ENCODE peak calls at places on chromosomes 3 and 15, in eight cellular contexts. H is cardiac fibroblast, M is thoracic aorta, Q is nephron progenitor cell, I is Peyer's patch, V is AG10803, B is omental fat pad, Y is cardiac muscle cell. X is an unnamed sample.

GRCh38 chr3:46705751-46706572 is 4.8 kb downstream of the TMIE start:
- DNase-seq in H (peak), M (no peak), Q (no peak), I (no peak), V (peak), B (no peak), Y (no peak), X (no peak)

GRCh38 chr3:194086251-194087075 is 49.5 kb upstream of the HES1 start:
- DNase-seq in H (no peak), M (no peak), Q (no peak), I (no peak), V (no peak), B (no peak), Y (no peak), X (no peak)

GRCh38 chr3:79598594-79598993 is 169.2 kb downstream of the ROBO1 start:
- DNase-seq in H (peak), M (no peak), Q (no peak), I (no peak), V (no peak), B (no peak), Y (peak), X (no peak)

GRCh38 chr3:160133757-160134156 is 91.5 kb upstream of the C3orf80 start:
- DNase-seq in H (no peak), M (no peak), Q (no peak), I (no peak), V (no peak), B (no peak), Y (peak), X (no peak)

GRCh38 chr3:161264771-161265343 is 43.7 kb downstream of the NMD3 start:
- DNase-seq in H (peak), M (no peak), Q (no peak), I (no peak), V (peak), B (no peak), Y (no peak), X (no peak)

GRCh38 chr3:73658227-73658626 is 33.5 kb upstream of the PDZRN3 start:
- DNase-seq in H (no peak), M (no peak), Q (no peak), I (no peak), V (peak), B (no peak), Y (no peak), X (no peak)

GRCh38 chr15:61828860-61829513 is 231.3 kb downstream of the VPS13C start:
- DNase-seq in H (no peak), M (no peak), Q (no peak), I (no peak), V (no peak), B (no peak), Y (no peak), X (no peak)

GRCh38 chr15:93048426-93048721 is 40.6 kb downstream of the RGMA start:
- DNase-seq in H (no peak), M (no peak), Q (no peak), I (no peak), V (no peak), B (no peak), Y (no peak), X (no peak)

GRCh38 chr15:100802421-100803157 is 77.0 kb upstream of the ALDH1A3 start:
- DNase-seq in H (no peak), M (no peak), Q (no peak), I (no peak), V (no peak), B (no peak), Y (no peak), X (no peak)

GRCh38 chr15:83835384-83836010 is 181.6 kb downstream of the ADAMTSL3 start:
- DNase-seq in H (no peak), M (no peak), Q (no peak), I (no peak), V (no peak), B (no peak), Y (no peak), X (no peak)

GRCh38 chr3:181610083-181610972 is 101.4 kb upstream of the SOX2 start:
- DNase-seq in H (no peak), M (no peak), Q (no peak), I (no peak), V (no peak), B (no peak), Y (no peak), X (no peak)

GRCh38 chr3:194787072-194787471 is 101.4 kb downstream of the FAM43A start:
- DNase-seq in H (no peak), M (no peak), Q (no peak), I (no peak), V (no peak), B (no peak), Y (no peak), X (no peak)

GRCh38 chr3:36606871-36607765 is 157.2 kb downstream of the DCLK3 start:
- DNase-seq in H (no peak), M (no peak), Q (no peak), I (no peak), V (no peak), B (no peak), Y (no peak), X (no peak)

GRCh38 chr15:31887246-31887645 is 143.1 kb upstream of the CHRNA7 start:
- DNase-seq in H (no peak), M (no peak), Q (peak), I (no peak), V (no peak), B (no peak), Y (peak), X (no peak)

GRCh38 chr3:45124379-45124778 is 21.8 kb downstream of the CDCP1 start:
- DNase-seq in H (peak), M (no peak), Q (no peak), I (no peak), V (peak), B (no peak), Y (peak), X (peak)

GRCh38 chr3:134364061-134364935 is 9.9 kb downstream of the AMOTL2 start:
- DNase-seq in H (peak), M (peak), Q (peak), I (peak), V (peak), B (peak), Y (peak), X (no peak)

GRCh38 chr3:164779816-164780215 is 298.5 kb downstream of the SI start:
- DNase-seq in H (no peak), M (no peak), Q (peak), I (no peak), V (no peak), B (no peak), Y (peak), X (no peak)

GRCh38 chr3:142501004-142501926 is 53.4 kb upstream of the XRN1 start:
- DNase-seq in H (peak), M (no peak), Q (no peak), I (no peak), V (peak), B (no peak), Y (no peak), X (no peak)

GRCh38 chr15:71776304-71776703 is 34.0 kb upstream of the NR2E3 start:
- DNase-seq in H (no peak), M (no peak), Q (no peak), I (no peak), V (no peak), B (no peak), Y (no peak), X (no peak)

GRCh38 chr15:57070674-57071073 is 152.2 kb downstream of the TCF12 start:
- DNase-seq in H (no peak), M (no peak), Q (no peak), I (no peak), V (no peak), B (no peak), Y (no peak), X (no peak)

GRCh38 chr3:46663611-46664135 is 29.8 kb downstream of the ALS2CL start:
- DNase-seq in H (no peak), M (no peak), Q (peak), I (peak), V (no peak), B (no peak), Y (peak), X (no peak)

GRCh38 chr3:50134367-50134766 is 20.8 kb upstream of the SEMA3F start:
- DNase-seq in H (no peak), M (no peak), Q (no peak), I (no peak), V (no peak), B (no peak), Y (no peak), X (no peak)

GRCh38 chr3:157572559-157573270 is 69.5 kb upstream of the VEPH1 start:
- DNase-seq in H (peak), M (no peak), Q (peak), I (no peak), V (peak), B (no peak), Y (peak), X (no peak)

GRCh38 chr3:143035466-143036214 is 34.3 kb downstream of the U2SURP start:
- DNase-seq in H (peak), M (no peak), Q (no peak), I (no peak), V (peak), B (no peak), Y (no peak), X (no peak)

GRCh38 chr3:123884258-123884831 is at the start of gene MYLK:
- DNase-seq in H (peak), M (peak), Q (peak), I (peak), V (peak), B (peak), Y (peak), X (peak)
- TF ChIP-seq CTCF in H (no peak), M (no peak), Q (no peak), I (no peak), V (no peak), B (no peak), Y (no peak), X (no peak)

DNA sequence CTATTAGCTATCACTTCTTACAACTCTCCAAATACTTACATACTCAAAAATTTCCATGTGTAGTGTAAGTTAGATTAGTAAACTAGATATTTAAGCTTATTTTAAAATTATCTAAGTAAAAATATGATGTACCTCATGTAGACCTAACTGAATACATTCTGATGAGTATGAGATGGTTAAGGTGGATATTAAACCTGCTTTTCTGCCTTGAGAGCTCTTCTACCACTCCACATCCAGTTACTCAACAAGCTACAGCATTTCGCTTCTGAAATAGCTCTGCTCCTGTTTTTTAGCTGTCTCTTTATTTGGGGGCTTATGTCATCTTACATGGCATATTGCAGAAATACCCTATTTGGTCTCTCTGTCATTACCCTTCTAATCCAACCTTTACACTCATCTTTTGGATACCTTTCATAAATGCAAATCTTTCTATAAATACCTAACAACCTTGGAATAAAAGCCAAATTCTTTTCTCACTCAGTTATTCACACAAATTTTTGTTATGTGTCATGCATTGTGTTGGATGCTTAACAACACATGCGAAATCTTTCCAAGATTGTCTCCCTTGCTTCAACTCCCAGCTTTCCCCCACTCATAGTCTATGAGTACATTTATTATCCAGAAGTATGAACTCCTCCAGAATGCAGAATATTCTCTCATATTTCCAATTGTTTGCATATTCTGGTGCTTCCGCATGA is 92.0 kb downstream of the ALCAM start:
- DNase-seq in H (peak), M (no peak), Q (no peak), I (no peak), V (peak), B (no peak), Y (no peak), X (no peak)
- TF ChIP-seq CTCF in H (no peak), M (no peak), Q (no peak), I (no peak), V (no peak), B (no peak), Y (no peak), X (no peak)

GRCh38 chr3:192916455-192917257 is 1.0 kb downstream of the MB21D2 start:
- DNase-seq in H (peak), M (no peak), Q (peak), I (peak), V (peak), B (no peak), Y (peak), X (no peak)
- TF ChIP-seq CTCF in H (no peak), M (no peak), Q (no peak), I (no peak), V (no peak), B (no peak), Y (no peak), X (no peak)

GRCh38 chr3:4270726-4271125 is 32.4 kb upstream of the SETMAR start:
- DNase-seq in H (no peak), M (no peak), Q (no peak), I (no peak), V (no peak), B (no peak), Y (no peak), X (no peak)

GRCh38 chr3:4271834-4272233 is 31.3 kb upstream of the SETMAR start:
- DNase-seq in H (peak), M (no peak), Q (peak), I (no peak), V (peak), B (no peak), Y (no peak), X (no peak)
- TF ChIP-seq CTCF in H (peak), M (peak), Q (peak), I (peak), V (peak), B (no peak), Y (no peak), X (peak)

GRCh38 chr3:5093786-5094185 is 28.3 kb upstream of the ARL8B start:
- DNase-seq in H (no peak), M (no peak), Q (no peak), I (no peak), V (no peak), B (no peak), Y (no peak), X (no peak)

GRCh38 chr3:5092018-5092417 is 30.1 kb upstream of the ARL8B start:
- DNase-seq in H (peak), M (no peak), Q (no peak), I (no peak), V (no peak), B (no peak), Y (no peak), X (no peak)

GRCh38 chr3:5098346-5098745 is 23.7 kb upstream of the ARL8B start:
- DNase-seq in H (no peak), M (no peak), Q (no peak), I (no peak), V (no peak), B (no peak), Y (no peak), X (no peak)

GRCh38 chr3:5096368-5096767 is 25.7 kb upstream of the ARL8B start:
- DNase-seq in H (no peak), M (no peak), Q (no peak), I (no peak), V (no peak), B (no peak), Y (no peak), X (no peak)

DNA sequence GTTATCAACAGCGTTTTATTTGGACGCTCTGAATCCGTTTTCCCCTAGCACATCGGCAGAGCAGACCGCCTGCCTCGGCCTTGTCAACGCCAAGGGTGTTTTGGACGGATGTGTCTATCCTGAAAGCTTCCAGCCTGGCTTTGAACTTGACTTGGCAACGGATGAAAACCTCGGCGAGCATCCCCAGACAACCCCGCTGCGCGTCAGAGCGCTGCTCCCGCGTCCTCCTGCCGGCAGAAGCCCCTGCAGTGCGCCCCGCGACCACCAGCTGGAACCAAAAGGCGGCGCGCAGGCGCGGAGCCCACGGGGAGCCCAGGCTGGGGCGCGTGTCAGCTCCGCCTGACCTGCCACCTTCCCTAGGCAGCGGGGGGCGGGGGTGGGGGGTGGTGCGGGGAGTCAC is 26.2 kb upstream of the ARL8B start:
- DNase-seq in H (peak), M (no peak), Q (peak), I (no peak), V (no peak), B (no peak), Y (peak), X (no peak)
- TF ChIP-seq CTCF in H (no peak), M (no peak), Q (peak), I (no peak), V (peak), B (no peak), Y (peak), X (no peak)

DNA sequence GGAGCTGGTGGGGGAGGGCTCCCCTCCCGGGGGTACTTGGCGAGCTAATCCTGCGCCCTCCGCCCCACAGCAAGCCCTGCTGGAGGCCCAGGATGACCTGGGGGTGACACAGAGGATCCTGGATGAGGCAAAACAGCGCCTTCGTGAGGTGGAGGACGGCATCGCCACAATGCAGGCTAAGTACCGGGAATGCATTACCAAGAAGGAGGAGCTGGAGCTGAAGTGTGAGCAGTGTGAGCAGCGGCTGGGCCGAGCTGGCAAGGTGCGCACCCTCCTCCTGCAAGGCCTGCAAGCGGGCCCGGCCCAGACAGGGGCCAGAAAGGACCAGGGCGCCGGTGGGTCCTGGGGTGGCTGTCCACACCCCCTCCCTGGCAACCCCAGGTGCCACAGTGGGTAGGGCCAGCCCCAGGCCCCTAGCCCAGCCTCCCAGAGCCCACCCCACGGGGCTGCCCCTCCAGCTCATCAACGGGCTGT is 56.5 kb downstream of the SEMA3G start:
- DNase-seq in H (no peak), M (no peak), Q (no peak), I (no peak), V (no peak), B (no peak), Y (no peak), X (no peak)
- TF ChIP-seq CTCF in H (no peak), M (no peak), Q (peak), I (no peak), V (no peak), B (no peak), Y (no peak), X (no peak)

GRCh38 chr15:90606641-90607040 is 76.9 kb downstream of the CRTC3 start:
- DNase-seq in H (no peak), M (no peak), Q (no peak), I (no peak), V (no peak), B (no peak), Y (no peak), X (no peak)

GRCh38 chr15:90600954-90601353 is 71.2 kb downstream of the CRTC3 start:
- DNase-seq in H (no peak), M (no peak), Q (no peak), I (no peak), V (no peak), B (no peak), Y (no peak), X (no peak)

GRCh38 chr15:90599639-90600038 is 69.9 kb downstream of the CRTC3 start:
- DNase-seq in H (no peak), M (no peak), Q (no peak), I (no peak), V (no peak), B (no peak), Y (no peak), X (no peak)

GRCh38 chr15:90607361-90607760 is 77.6 kb downstream of the CRTC3 start:
- DNase-seq in H (no peak), M (no peak), Q (no peak), I (no peak), V (no peak), B (no peak), Y (no peak), X (no peak)

GRCh38 chr15:90603893-90604292 is 74.2 kb downstream of the CRTC3 start:
- DNase-seq in H (peak), M (no peak), Q (no peak), I (peak), V (peak), B (no peak), Y (no peak), X (no peak)
- TF ChIP-seq CTCF in H (peak), M (no peak), Q (no peak), I (peak), V (peak), B (no peak), Y (peak), X (peak)

X was measured in CD14-positive monocyte.